ENCODE peak calls at places on chromosomes 16 and 17, in four cellular contexts. U is NCI-H446 treated with DMSO at 0.1 percent for 48 hours, A is neural crest cell, K is NCI-H2081. N is an unnamed sample.

GRCh38 chr17:39736319-39737165 is 1.2 kb upstream of the GRB7 start:
- DNase-seq in U (no peak), A (no peak), K (no peak), N (no peak)

GRCh38 chr17:66717680-66718079 is 117.2 kb upstream of the CACNG5 start:
- DNase-seq in U (no peak), A (no peak), K (no peak), N (no peak)

GRCh38 chr17:15945493-15946209 is 721 bp downstream of the ADORA2B start:
- DNase-seq in U (no peak), A (no peak), K (no peak), N (no peak)

GRCh38 chr17:72049914-72050313 is 70.9 kb upstream of the SOX9 start:
- DNase-seq in U (no peak), A (no peak), K (no peak), N (no peak)

GRCh38 chr16:85835956-85836705 is 36.6 kb downstream of the COX4I1 start:
- DNase-seq in U (no peak), A (no peak), K (no peak), N (no peak)

GRCh38 chr17:61248399-61248798 is 151.2 kb upstream of the TBX2 start:
- DNase-seq in U (no peak), A (no peak), K (no peak), N (no peak)

GRCh38 chr16:16879567-16880251 is 500.8 kb downstream of the NPIPA7 start:
- DNase-seq in U (no peak), A (no peak), K (no peak), N (no peak)

GRCh38 chr16:62213763-62214162 is 177.5 kb upstream of the CDH8 start:
- DNase-seq in U (no peak), A (no peak), K (no peak), N (no peak)

GRCh38 chr17:80599546-80600305 is 55.1 kb downstream of the RPTOR start:
- DNase-seq in U (no peak), A (no peak), K (no peak), N (no peak)

GRCh38 chr16:81462683-81463082 is 18.1 kb downstream of the CMIP start:
- DNase-seq in U (no peak), A (no peak), K (no peak), N (no peak)

GRCh38 chr16:30351586-30352419 is 3.3 kb downstream of the CD2BP2 start:
- DNase-seq in U (peak), A (no peak), K (no peak), N (peak)

GRCh38 chr17:42809250-42809649 is 10.6 kb downstream of the CNTD1 start:
- DNase-seq in U (no peak), A (no peak), K (no peak), N (peak)

GRCh38 chr16:4682616-4683254 is 10.6 kb upstream of the NUDT16L1 start:
- DNase-seq in U (no peak), A (peak), K (no peak), N (no peak)

GRCh38 chr16:85615014-85615851 is 2.1 kb downstream of the GSE1 start:
- DNase-seq in U (no peak), A (no peak), K (peak), N (no peak)

GRCh38 chr17:41982026-41982989 is 15.7 kb downstream of the CNP start:
- DNase-seq in U (no peak), A (no peak), K (no peak), N (no peak)

GRCh38 chr16:8763899-8764298 is 33.5 kb downstream of the TMEM186 start:
- DNase-seq in U (no peak), A (no peak), K (no peak), N (no peak)

N was measured in hippocampal formation.